ENCODE peak calls at places on chromosomes 5 and 9, in ten cellular contexts. Z is aorta; P is CD4-positive, alpha-beta T cell; U is ovary; N is AG08396; Q is NCI-H460; M is suprapubic skin; O is heart right ventricle; H is stimulated activated CD8-positive, alpha-beta memory T cell treated with anti-CD3 and anti-CD28 coated beads, Interleukin-7, amount 100 ng/mL, for 1 hour; V is HT1080. R is an unnamed sample.
A peak's percentile ranks its signal among the peaks of the same experiment; 100 is the strongest.

GRCh38 chr9:112854657-112855056 is 36.0 kb downstream of the SLC46A2 start:
- DNase-seq in Z (no peak), Q (no peak), V (no peak), O (no peak), M (no peak), U (no peak), P (no peak), N (no peak), H (no peak), R (no peak)

GRCh38 chr5:133952729-133953567 is 15.5 kb downstream of the C5orf15 start:
- DNase-seq in O (peak; percentile 82), M (peak; percentile 76), U (peak; percentile 33), Z (peak; percentile 80), H (no peak), N (peak; percentile 81), Q (no peak), V (peak; percentile 87), P (no peak), R (no peak)

GRCh38 chr5:122078116-122078865 is at the start of gene LOX:
- DNase-seq in V (peak; percentile 88), Q (no peak), O (peak; percentile 34), Z (peak; percentile 89), U (peak; percentile 74), P (no peak), N (peak; percentile 87), H (no peak), M (peak; percentile 91), R (peak; percentile 68)

GRCh38 chr5:84274585-84275468 is 109.9 kb downstream of the EDIL3 start:
- DNase-seq in V (peak; percentile 19), N (peak; percentile 2), Q (peak; percentile 37), U (no peak), O (peak; percentile 10), H (no peak), P (no peak), Z (no peak), M (no peak), R (peak; percentile 23)

GRCh38 chr9:108184941-108185340 is 670.8 kb downstream of the ACTL7B start:
- DNase-seq in Q (no peak), N (peak; percentile 49), O (no peak), P (no peak), M (no peak), H (no peak), U (no peak), V (peak; percentile 83), Z (peak; percentile 73), R (no peak)

GRCh38 chr5:67115238-67115637 is 81.4 kb downstream of the CD180 start:
- DNase-seq in V (no peak), N (no peak), P (no peak), Q (no peak), M (no peak), O (no peak), H (no peak), Z (no peak), U (no peak), R (no peak)

GRCh38 chr9:121718063-121718462 is 66.6 kb downstream of the DAB2IP start:
- DNase-seq in U (peak; percentile 72), Z (no peak), Q (no peak), O (no peak), N (peak; percentile 82), P (no peak), H (no peak), V (no peak), M (no peak), R (no peak)

GRCh38 chr9:118643118-118643517 is 726.1 kb downstream of the BRINP1 start:
- DNase-seq in M (no peak), H (no peak), N (peak; percentile 3), O (no peak), P (no peak), U (no peak), Z (peak; percentile 53), V (peak; percentile 94), Q (no peak), R (no peak)

GRCh38 chr9:4119778-4120554 is 179.9 kb downstream of the GLIS3 start:
- DNase-seq in H (no peak), M (no peak), N (no peak), O (no peak), U (no peak), P (no peak), Z (no peak), Q (no peak), V (no peak), R (no peak)

GRCh38 chr5:115813719-115814118 is 2.7 kb downstream of the CDO1 start:
- DNase-seq in N (no peak), P (no peak), Q (no peak), U (no peak), M (no peak), V (no peak), O (no peak), Z (no peak), H (no peak), R (no peak)

GRCh38 chr5:139246394-139246793 is 47.1 kb upstream of the MATR3 start:
- DNase-seq in M (no peak), N (peak; percentile 54), Z (peak; percentile 53), P (no peak), O (no peak), V (peak; percentile 88), Q (no peak), U (no peak), H (no peak), R (no peak)

GRCh38 chr9:104232781-104233341 is 138.8 kb downstream of the SMC2 start:
- DNase-seq in M (no peak), Z (no peak), U (no peak), V (peak; percentile 99), P (no peak), O (no peak), N (peak; percentile 61), Q (no peak), H (no peak), R (no peak)

GRCh38 chr5:657570-657969 is 35.6 kb downstream of the TPPP start:
- DNase-seq in Q (no peak), V (peak; percentile 100), H (no peak), P (no peak), U (no peak), Z (peak; percentile 30), M (no peak), N (peak; percentile 70), O (no peak), R (no peak)

GRCh38 chr9:110276827-110277226 is 20.5 kb upstream of the TXN start:
- DNase-seq in H (no peak), Q (no peak), Z (no peak), M (no peak), N (no peak), P (no peak), O (no peak), U (no peak), V (no peak), R (no peak)

GRCh38 chr9:89295400-89295799 is 15.6 kb upstream of the CKS2 start:
- DNase-seq in V (no peak), H (no peak), U (no peak), N (no peak), P (no peak), O (no peak), Z (no peak), M (no peak), Q (no peak), R (no peak)

GRCh38 chr5:112684737-112685136 is 52.9 kb upstream of the APC start:
- DNase-seq in H (no peak), O (peak; percentile 50), Z (no peak), V (peak; percentile 56), Q (no peak), P (no peak), M (no peak), U (no peak), N (peak; percentile 59), R (no peak)

GRCh38 chr9:96020822-96021615 is 145.5 kb downstream of the ERCC6L2 start:
- DNase-seq in M (no peak), H (peak; percentile 32), Z (no peak), Q (no peak), P (peak; percentile 41), N (peak; percentile 60), V (no peak), O (peak; percentile 39), U (peak; percentile 63), R (no peak)

GRCh38 chr5:154444559-154445421 is 1.0 kb upstream of the SAP30L start:
- DNase-seq in V (peak; percentile 20), N (peak; percentile 29), P (no peak), O (peak; percentile 5), Z (no peak), U (peak; percentile 34), H (no peak), M (no peak), Q (no peak), R (peak; percentile 41)

GRCh38 chr5:54049963-54050362 is 260.4 kb downstream of the ARL15 start:
- DNase-seq in O (no peak), Z (no peak), V (no peak), Q (no peak), U (no peak), N (peak; percentile 25), M (no peak), H (no peak), P (no peak), R (no peak)

GRCh38 chr5:155091063-155091648 is 77.6 kb downstream of the KIF4B start:
- DNase-seq in O (peak; percentile 58), M (no peak), P (no peak), H (no peak), U (no peak), V (no peak), Q (no peak), Z (no peak), N (no peak), R (no peak)

GRCh38 chr5:107598958-107599357 is 71.8 kb downstream of the EFNA5 start:
- DNase-seq in Z (no peak), V (no peak), O (no peak), P (no peak), M (no peak), H (no peak), N (no peak), Q (no peak), U (no peak), R (no peak)

GRCh38 chr5:73338201-73339126 is 110.1 kb downstream of the FOXD1 start:
- DNase-seq in H (no peak), U (no peak), N (peak; percentile 59), O (no peak), Z (no peak), Q (peak; percentile 9), M (no peak), V (no peak), P (no peak), R (no peak)

GRCh38 chr5:73450672-73451217 is 2.2 kb upstream of the FOXD1 start:
- DNase-seq in P (no peak), O (no peak), Z (no peak), N (no peak), U (no peak), H (no peak), M (no peak), Q (no peak), V (no peak), R (no peak)

GRCh38 chr5:180598797-180599589 is 7.7 kb upstream of the SCGB3A1 start:
- DNase-seq in N (no peak), V (no peak), Z (no peak), Q (no peak), M (peak; percentile 25), U (peak; percentile 4), P (no peak), H (no peak), O (peak; percentile 2), R (no peak)

GRCh38 chr5:158513490-158514301 is 586.0 kb downstream of the EBF1 start:
- DNase-seq in Q (no peak), P (no peak), M (no peak), V (no peak), H (no peak), U (no peak), N (no peak), O (no peak), Z (no peak), R (no peak)

GRCh38 chr9:36091028-36091953 is 45.2 kb upstream of the GLIPR2 start:
- DNase-seq in U (no peak), H (no peak), P (no peak), M (no peak), O (peak; percentile 39), N (peak; percentile 32), V (peak; percentile 69), Q (no peak), Z (no peak), R (no peak)

GRCh38 chr5:74424162-74424868 is 216.2 kb downstream of the ENC1 start:
- DNase-seq in Z (no peak), U (no peak), H (no peak), Q (no peak), N (no peak), O (no peak), P (no peak), V (no peak), M (no peak), R (no peak)

GRCh38 chr9:72297516-72297915 is 67.5 kb downstream of the ZFAND5 start:
- DNase-seq in P (no peak), U (no peak), V (no peak), H (no peak), Z (no peak), M (no peak), Q (no peak), O (no peak), N (no peak), R (no peak)

R was measured in HEK293T.